ENCODE peak calls at places on chromosome 4, in five cellular contexts. Z, U, B, L and X are unnamed samples.

GRCh38 chr4:5751073-5751917 is 40.3 kb downstream of the EVC start:
- DNase-seq in Z (no peak), U (peak; percentile 99), B (no peak), L (no peak), X (no peak)

GRCh38 chr4:164789047-164789446 is 35.1 kb downstream of the SMIM31 start:
- DNase-seq in Z (no peak), U (no peak), B (no peak), L (no peak), X (no peak)

GRCh38 chr4:25756503-25756902 is 100.9 kb downstream of the SLC34A2 start:
- DNase-seq in Z (no peak), U (no peak), B (no peak), L (no peak), X (no peak)

GRCh38 chr4:84971319-84971932 is 4.9 kb upstream of the WDFY3 start:
- DNase-seq in Z (no peak), U (no peak), B (no peak), L (no peak), X (no peak)

GRCh38 chr4:26065833-26066232 is 151.8 kb downstream of the SMIM20 start:
- DNase-seq in Z (no peak), U (no peak), B (no peak), L (no peak), X (no peak)

GRCh38 chr4:119136541-119136940 is 909 bp downstream of the MYOZ2 start:
- DNase-seq in Z (no peak), U (peak; percentile 52), B (no peak), L (no peak), X (no peak)

GRCh38 chr4:67198757-67199156 is 346.5 kb downstream of the CENPC start:
- DNase-seq in Z (no peak), U (no peak), B (no peak), L (no peak), X (no peak)

GRCh38 chr4:73964862-73965611 is 16.8 kb downstream of the PF4 start:
- DNase-seq in Z (no peak), U (no peak), B (peak; percentile 82), L (peak; percentile 30), X (no peak)

GRCh38 chr4:137274404-137274803 is 257.9 kb downstream of the PCDH18 start:
- DNase-seq in Z (no peak), U (peak; percentile 30), B (no peak), L (no peak), X (no peak)